ENCODE peak calls at places on chromosomes 5 and 9, in four cellular contexts. O is aorta, F is H9, Q is esophagus squamous epithelium. A is an unnamed sample.
A peak's percentile ranks its signal among the peaks of the same experiment; 100 is the strongest.

GRCh38 chr5:130206686-130207085 is 302.4 kb downstream of the CHSY3 start:
- DNase-seq in O (no peak), F (no peak), Q (no peak), A (no peak)

GRCh38 chr9:129455151-129455995 is 165.5 kb downstream of the C9orf50 start:
- DNase-seq in O (no peak), F (no peak), Q (no peak), A (no peak)

GRCh38 chr5:62587737-62588136 is 9.1 kb downstream of the LRRC70 start:
- DNase-seq in O (no peak), F (no peak), Q (no peak), A (no peak)

GRCh38 chr9:134961331-134962064 is 43.8 kb upstream of the FCN1 start:
- DNase-seq in O (peak; percentile 66), F (no peak), Q (no peak), A (peak; percentile 51)

GRCh38 chr5:105898183-105898582 is 1772.6 kb downstream of the EFNA5 start:
- DNase-seq in O (no peak), F (no peak), Q (no peak), A (no peak)

GRCh38 chr5:174724484-174725260 is at the start of gene MSX2:
- DNase-seq in O (peak; percentile 96), F (peak; percentile 91), Q (no peak), A (peak; percentile 93)

GRCh38 chr9:111481885-111482636 is 2.1 kb downstream of the ECPAS start:
- DNase-seq in O (no peak), F (no peak), Q (no peak), A (no peak)

GRCh38 chr9:131837316-131837715 is 97.4 kb upstream of the RAPGEF1 start:
- DNase-seq in O (no peak), F (peak; percentile 67), Q (no peak), A (no peak)

GRCh38 chr9:116501871-116502270 is 185.2 kb upstream of the TRIM32 start:
- DNase-seq in O (no peak), F (no peak), Q (no peak), A (no peak)

GRCh38 chr9:32423371-32423770 is 38.9 kb downstream of the ACO1 start:
- DNase-seq in O (no peak), F (no peak), Q (no peak), A (no peak)

GRCh38 chr5:68288756-68289134 is 73.2 kb downstream of the PIK3R1 start:
- DNase-seq in O (no peak), F (no peak), Q (no peak), A (no peak)

GRCh38 chr5:161230222-161230621 is 316.3 kb downstream of the GABRB2 start:
- DNase-seq in O (no peak), F (peak; percentile 31), Q (no peak), A (no peak)

GRCh38 chr9:35689601-35690446 is at the start of gene TPM2:
- DNase-seq in O (peak; percentile 96), F (peak; percentile 87), Q (no peak), A (no peak)

GRCh38 chr5:122064992-122065391 is 13.1 kb downstream of the LOX start:
- DNase-seq in O (no peak), F (no peak), Q (no peak), A (no peak)
- H3K27ac ChIP-seq in O (no peak overlapping the region), F (no peak overlapping the region), Q (no peak overlapping the region), A (no peak overlapping the region)

DNA sequence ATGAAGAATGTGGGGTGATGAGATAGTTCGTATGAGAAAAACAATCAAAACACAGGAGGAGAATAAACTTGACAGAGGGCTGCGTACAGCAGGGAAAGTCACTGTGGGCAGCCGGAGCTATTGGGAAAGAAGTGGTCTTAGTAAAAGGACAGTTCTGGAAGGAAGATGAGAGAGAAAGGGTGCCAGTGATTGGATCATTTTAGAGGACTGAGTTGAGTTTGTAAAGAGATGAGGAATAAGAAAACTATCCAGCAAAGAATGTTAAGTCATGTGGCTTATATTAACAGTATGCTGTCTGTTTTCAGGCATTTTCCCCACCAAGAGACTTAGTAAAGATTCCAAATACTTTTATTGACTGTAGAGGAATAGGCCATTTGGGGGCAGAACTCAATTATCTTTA is 15.4 kb upstream of the LOX start:
- DNase-seq in O (no peak), F (no peak), Q (no peak), A (no peak)
- H3K27ac ChIP-seq in O (no peak overlapping the region), F (no peak overlapping the region), Q (no peak overlapping the region), A (no peak overlapping the region)

DNA sequence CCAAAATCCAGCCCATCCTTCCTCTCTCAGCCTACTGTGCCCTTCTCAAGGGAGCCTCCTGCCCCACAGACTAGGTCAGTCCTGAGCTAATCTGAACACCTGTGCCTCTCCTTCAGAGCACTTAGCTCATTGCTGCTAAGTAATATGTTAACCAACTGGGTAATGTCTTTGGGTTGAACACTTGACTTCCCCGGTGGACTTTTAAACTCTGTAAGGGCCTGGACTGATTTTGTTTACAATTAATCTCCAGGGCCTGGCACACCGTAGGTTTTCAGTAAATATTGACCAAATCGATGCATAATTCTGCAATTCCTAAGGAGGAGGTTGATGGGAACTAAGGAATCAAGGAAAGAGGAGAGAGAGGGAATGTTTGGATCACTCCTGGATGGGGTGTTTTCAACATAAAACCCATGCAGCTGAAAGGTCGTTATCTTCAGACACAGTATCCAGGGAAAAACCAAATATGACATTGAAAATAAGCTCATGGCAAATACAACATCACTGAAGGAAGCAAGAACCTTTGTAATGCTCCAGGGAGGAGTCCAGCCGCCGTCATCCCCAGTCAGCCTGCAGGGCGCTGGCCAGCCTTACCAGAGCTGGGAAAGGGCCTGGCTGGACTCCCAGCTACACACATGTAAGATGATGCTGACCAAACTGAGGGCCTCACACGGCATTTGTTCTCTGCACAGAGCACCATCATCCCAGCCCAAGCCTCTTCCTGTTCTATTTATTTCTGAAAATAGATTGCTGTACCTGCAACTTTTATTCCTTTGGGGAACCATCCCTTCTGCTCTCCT is 166.3 kb downstream of the C5orf15 start:
- DNase-seq in O (peak; percentile 86), F (no peak), Q (no peak), A (no peak)
- H3K27ac ChIP-seq in O (no peak overlapping the region), F (no peak overlapping the region), Q (no peak overlapping the region), A (no peak overlapping the region)

GRCh38 chr5:172450453-172450852 is 3.9 kb downstream of the SH3PXD2B start:
- DNase-seq in O (peak; percentile 28), F (no peak), Q (no peak), A (no peak)
- H3K27ac ChIP-seq in O (no peak overlapping the region), F (no peak overlapping the region), Q (no peak overlapping the region), A (no peak overlapping the region)

GRCh38 chr9:92530893-92531292 is 4.9 kb downstream of the ECM2 start:
- DNase-seq in O (no peak), F (no peak), Q (no peak), A (no peak)

GRCh38 chr9:92528537-92528851 is 7.3 kb downstream of the ECM2 start:
- DNase-seq in O (no peak), F (no peak), Q (no peak), A (no peak)

GRCh38 chr9:92527832-92528536 is 7.8 kb downstream of the ECM2 start:
- DNase-seq in O (no peak), F (no peak), Q (no peak), A (no peak)

GRCh38 chr9:92527291-92527828 is 8.4 kb downstream of the ECM2 start:
- DNase-seq in O (no peak), F (no peak), Q (no peak), A (no peak)

GRCh38 chr9:92529124-92529523 is 6.7 kb downstream of the ECM2 start:
- DNase-seq in O (no peak), F (no peak), Q (no peak), A (no peak)
- H3K27ac ChIP-seq in O (no peak overlapping the region), F (no peak overlapping the region), Q (no peak overlapping the region), A (no peak overlapping the region)

DNA sequence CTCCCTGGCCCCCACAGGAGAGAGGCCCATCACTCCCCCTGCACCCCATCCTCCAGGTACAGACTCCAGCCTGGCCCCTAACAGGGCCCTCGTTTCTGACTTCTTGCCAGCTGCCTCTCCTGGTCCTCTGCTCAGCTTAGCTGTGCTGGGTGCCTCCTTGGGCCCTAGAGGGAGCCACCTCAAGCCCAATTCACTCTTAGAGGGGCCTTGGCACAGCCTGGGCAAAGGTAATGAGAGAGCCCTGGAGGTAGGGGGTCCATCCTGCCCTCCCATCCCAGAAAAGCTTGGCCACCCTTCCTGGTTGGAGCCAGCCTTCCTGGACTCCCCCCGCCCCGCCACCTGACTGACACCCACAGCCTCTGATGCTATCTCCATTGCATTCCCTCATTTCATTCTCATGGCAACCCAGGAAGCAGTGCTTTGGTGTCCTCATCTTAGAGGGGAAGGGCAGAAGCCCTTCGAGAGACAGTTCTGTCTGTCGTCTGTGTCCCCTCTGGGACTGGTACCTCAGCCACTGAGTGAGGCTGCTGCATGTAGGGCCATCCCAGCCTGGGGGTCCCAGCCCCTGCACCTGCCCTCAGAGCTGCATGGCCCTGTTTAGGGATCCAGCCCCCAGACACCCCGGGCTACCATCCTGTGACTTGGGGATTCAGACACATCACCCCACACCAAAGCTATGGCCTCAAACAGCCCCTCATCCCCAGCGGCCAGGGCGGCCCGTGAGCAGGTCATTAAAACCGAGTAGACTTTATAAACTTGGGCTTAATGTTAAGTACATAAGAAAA is 95.5 kb downstream of the BARX1 start:
- DNase-seq in O (no peak), F (no peak), Q (no peak), A (no peak)
- H3K27ac ChIP-seq in O (no peak overlapping the region), F (no peak overlapping the region), Q (no peak overlapping the region), A (no peak overlapping the region)

DNA sequence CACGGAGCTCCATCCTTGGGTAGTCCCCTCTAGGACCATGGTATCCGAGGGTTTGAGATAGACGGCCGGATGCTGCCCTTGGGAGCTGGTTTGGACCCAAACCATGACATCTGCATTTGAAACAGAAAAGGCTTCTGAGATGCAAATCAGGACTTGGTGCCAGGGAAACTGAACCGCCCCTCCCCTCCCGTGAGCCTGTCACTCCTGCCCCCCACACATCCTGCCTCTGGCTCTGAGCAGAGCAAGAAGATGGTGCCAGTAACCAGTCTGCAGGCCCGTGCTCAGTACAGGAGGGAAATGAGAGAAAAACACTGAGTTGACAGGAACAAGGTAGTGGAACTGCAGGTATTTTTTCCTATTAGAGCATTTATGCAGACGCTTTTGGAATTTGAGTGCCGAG is 18.6 kb downstream of the ARPC5L start:
- DNase-seq in O (no peak), F (peak; percentile 82), Q (no peak), A (no peak)
- H3K27ac ChIP-seq in O (no peak overlapping the region), F (no peak overlapping the region), Q (no peak overlapping the region), A (no peak overlapping the region)

A was measured in upper lobe of right lung.